ENCODE peak calls at places on chromosome 14, in five cellular contexts. Q, O, U, K and W are unnamed samples.

GRCh38 chr14:20477211-20477876 is 8.1 kb downstream of the PNP start:
- DNase-seq in Q (peak; percentile 65), O (peak; percentile 34), U (peak; percentile 64), K (no peak), W (peak; percentile 51)

GRCh38 chr14:84237881-84238280 is 1292.1 kb upstream of the FLRT2 start:
- DNase-seq in Q (no peak), O (no peak), U (no peak), K (no peak), W (no peak)

GRCh38 chr14:36996857-36997590 is 175.4 kb downstream of the SLC25A21 start:
- DNase-seq in Q (no peak), O (no peak), U (no peak), K (no peak), W (no peak)

GRCh38 chr14:101509730-101510371 is 51.4 kb upstream of the DIO3 start:
- DNase-seq in Q (no peak), O (no peak), U (no peak), K (peak; percentile 68), W (no peak)

GRCh38 chr14:98069712-98070133 is 1202.3 kb downstream of the BCL11B start:
- DNase-seq in Q (no peak), O (peak; percentile 41), U (peak; percentile 46), K (peak; percentile 42), W (no peak)

GRCh38 chr14:21089271-21089670 is 9.2 kb downstream of the ZNF219 start:
- DNase-seq in Q (no peak), O (no peak), U (no peak), K (no peak), W (no peak)

GRCh38 chr14:39433452-39433813 is 1.2 kb upstream of the FBXO33 start:
- DNase-seq in Q (no peak), O (no peak), U (no peak), K (no peak), W (no peak)

GRCh38 chr14:32006267-32007110 is 70.6 kb upstream of the ARHGAP5 start:
- DNase-seq in Q (no peak), O (no peak), U (no peak), K (no peak), W (no peak)

GRCh38 chr14:71739273-71739990 is 192.8 kb upstream of the RGS6 start:
- DNase-seq in Q (peak; percentile 19), O (no peak), U (no peak), K (no peak), W (no peak)

GRCh38 chr14:91119556-91120311 is 5.9 kb downstream of the DGLUCY start:
- DNase-seq in Q (peak; percentile 19), O (no peak), U (no peak), K (no peak), W (no peak)

GRCh38 chr14:56294125-56294524 is 175.9 kb downstream of the PELI2 start:
- DNase-seq in Q (no peak), O (peak; percentile 11), U (no peak), K (no peak), W (peak; percentile 1)

GRCh38 chr14:36660736-36661505 is 739 bp upstream of the PAX9 start:
- DNase-seq in Q (no peak), O (no peak), U (no peak), K (peak; percentile 71), W (peak; percentile 56)

GRCh38 chr14:34113051-34113511 is 162.2 kb upstream of the EGLN3 start:
- DNase-seq in Q (no peak), O (no peak), U (no peak), K (no peak), W (no peak)

GRCh38 chr14:78157855-78158436 is 12.2 kb upstream of the NRXN3 start:
- DNase-seq in Q (peak; percentile 40), O (peak; percentile 85), U (no peak), K (no peak), W (peak; percentile 2)

GRCh38 chr14:61077437-61077836 is 96.4 kb downstream of the SLC38A6 start:
- DNase-seq in Q (no peak), O (no peak), U (no peak), K (no peak), W (no peak)

GRCh38 chr14:50025073-50025472 is 91.3 kb downstream of the VCPKMT start:
- DNase-seq in Q (no peak), O (no peak), U (no peak), K (no peak), W (no peak)

GRCh38 chr14:96261772-96262485 is 5.9 kb downstream of the BDKRB1 start:
- DNase-seq in Q (no peak), O (no peak), U (no peak), K (peak; percentile 46), W (no peak)

GRCh38 chr14:60647081-60647836 is 2.0 kb downstream of the SIX1 start:
- DNase-seq in Q (peak; percentile 21), O (no peak), U (no peak), K (peak; percentile 67), W (no peak)

GRCh38 chr14:28142400-28143015 is 624.1 kb upstream of the FOXG1 start:
- DNase-seq in Q (peak; percentile 1), O (peak; percentile 31), U (no peak), K (no peak), W (no peak)

GRCh38 chr14:65334765-65335411 is 77.6 kb upstream of the FUT8 start:
- DNase-seq in Q (peak; percentile 21), O (no peak), U (no peak), K (no peak), W (peak; percentile 40)

GRCh38 chr14:102988054-102988453 is 65.6 kb downstream of the AMN start:
- DNase-seq in Q (no peak), O (no peak), U (no peak), K (no peak), W (no peak)

GRCh38 chr14:67571275-67571990 is 28.6 kb downstream of the PIGH start:
- DNase-seq in Q (peak; percentile 63), O (peak; percentile 66), U (peak; percentile 64), K (no peak), W (peak; percentile 67)

GRCh38 chr14:92962031-92962830 is 39.3 kb downstream of the CHGA start:
- DNase-seq in Q (no peak), O (no peak), U (no peak), K (no peak), W (no peak)

GRCh38 chr14:104389326-104390220 is 190.0 kb upstream of the C14orf180 start:
- DNase-seq in Q (no peak), O (no peak), U (no peak), K (peak; percentile 67), W (peak; percentile 20)

GRCh38 chr14:97027256-97027999 is 230.2 kb downstream of the VRK1 start:
- DNase-seq in Q (no peak), O (no peak), U (no peak), K (no peak), W (no peak)

GRCh38 chr14:105945891-105946290 is 419.5 kb downstream of the TMEM121 start:
- DNase-seq in Q (peak; percentile 55), O (no peak), U (peak; percentile 28), K (no peak), W (no peak)

GRCh38 chr14:66254066-66254465 is 232.1 kb upstream of the CCDC196 start:
- DNase-seq in Q (no peak), O (peak; percentile 3), U (no peak), K (no peak), W (no peak)

DNA sequence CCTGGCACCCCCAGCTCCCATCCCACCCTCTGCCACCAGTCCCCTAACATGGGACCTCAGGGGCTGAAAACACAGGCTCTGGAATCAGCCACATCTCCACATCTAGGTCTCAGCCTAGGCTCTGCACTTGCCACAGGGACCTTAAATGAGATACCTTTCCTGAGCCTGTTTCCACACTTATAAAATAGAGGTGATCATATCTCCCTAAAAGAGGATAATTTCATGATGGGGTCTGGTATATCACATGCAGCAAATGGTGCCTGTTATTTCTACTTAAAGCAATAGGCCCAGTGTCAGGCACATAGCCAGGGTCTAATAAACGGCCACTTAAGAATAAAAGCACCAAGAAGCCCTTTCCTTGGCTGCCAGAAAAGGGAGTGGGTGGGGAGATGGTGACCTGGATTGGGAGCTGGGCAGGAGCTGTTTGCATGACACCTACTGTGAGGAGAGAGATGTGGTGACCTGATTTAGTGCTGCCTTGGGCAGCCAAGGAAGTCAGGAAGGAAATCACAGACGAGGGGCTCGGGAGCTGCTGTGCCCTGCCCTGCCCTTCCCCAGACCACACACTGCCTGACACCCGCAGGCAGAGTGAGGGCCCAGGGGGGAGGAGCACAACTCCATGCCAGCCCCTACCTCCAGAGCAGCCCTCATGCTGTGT is 71.2 kb downstream of the IRF2BPL start:
- DNase-seq in Q (peak; percentile 33), O (no peak), U (no peak), K (no peak), W (no peak)
- H3K4me3 ChIP-seq in Q (no peak overlapping the region), O (no peak overlapping the region), U (no peak overlapping the region), K (peak overlapping the region; percentile 36), W (peak overlapping the region; percentile 60)

GRCh38 chr14:53893374-53893773 is 63.3 kb downstream of the BMP4 start:
- DNase-seq in Q (no peak), O (no peak), U (no peak), K (no peak), W (no peak)

GRCh38 chr14:53896773-53897172 is 59.9 kb downstream of the BMP4 start:
- DNase-seq in Q (no peak), O (no peak), U (no peak), K (no peak), W (no peak)

GRCh38 chr14:53890611-53891091 is 66.0 kb downstream of the BMP4 start:
- DNase-seq in Q (no peak), O (no peak), U (no peak), K (no peak), W (no peak)

GRCh38 chr14:53888535-53889386 is 67.9 kb downstream of the BMP4 start:
- DNase-seq in Q (no peak), O (no peak), U (no peak), K (no peak), W (no peak)

DNA sequence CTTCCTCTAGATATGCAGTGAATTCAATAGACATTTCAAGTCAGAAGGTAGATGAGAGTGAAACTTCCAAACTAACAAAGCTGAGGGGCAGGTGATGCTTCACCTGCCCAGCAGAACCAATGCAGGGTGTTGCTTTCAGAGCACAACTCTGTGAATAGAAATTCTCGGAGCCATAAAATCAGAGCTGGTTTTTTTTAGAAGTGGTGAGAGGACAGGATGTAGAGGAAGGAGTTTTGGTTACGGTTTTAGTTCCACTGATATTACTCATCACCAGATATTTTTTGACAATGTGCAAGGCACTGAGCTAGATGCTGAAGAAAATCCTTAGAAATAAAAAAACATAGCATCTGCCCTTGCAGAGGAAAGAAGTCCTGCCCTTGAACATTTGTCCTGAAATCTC is 62.2 kb downstream of the BMP4 start:
- DNase-seq in Q (no peak), O (no peak), U (no peak), K (no peak), W (no peak)
- H3K4me3 ChIP-seq in Q (no peak overlapping the region), O (no peak overlapping the region), U (no peak overlapping the region), K (no peak overlapping the region), W (no peak overlapping the region)

DNA sequence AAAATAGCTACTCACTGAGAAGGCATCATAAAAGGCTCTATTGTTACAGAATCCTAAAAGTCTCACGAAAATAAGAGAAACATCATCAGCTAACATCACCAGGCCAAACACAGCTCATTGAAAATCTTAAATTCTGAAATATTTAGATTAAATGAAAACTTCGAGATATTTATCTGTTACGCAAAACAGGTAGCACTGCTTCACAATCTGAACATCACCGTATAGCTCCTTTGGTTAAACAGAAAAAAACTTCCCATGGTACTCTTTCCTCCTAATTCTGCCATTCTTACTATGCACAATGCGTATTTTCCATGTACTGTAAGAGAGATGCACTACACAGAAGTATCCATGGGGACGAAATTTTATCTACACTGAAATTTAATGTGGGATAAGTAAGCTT is 2.1 kb downstream of the SGPP1 start:
- DNase-seq in Q (no peak), O (no peak), U (no peak), K (no peak), W (peak; percentile 45)
- H3K4me3 ChIP-seq in Q (no peak overlapping the region), O (peak overlapping the region; percentile 100), U (no peak overlapping the region), K (peak overlapping the region; percentile 72), W (peak overlapping the region; percentile 100)

GRCh38 chr14:69574954-69575295 is 254 bp upstream of the CCDC177 start:
- DNase-seq in Q (no peak), O (no peak), U (no peak), K (no peak), W (no peak)
- H3K4me3 ChIP-seq in Q (no peak overlapping the region), O (no peak overlapping the region), U (no peak overlapping the region), K (no peak overlapping the region), W (no peak overlapping the region)